ENCODE peak calls at places on chromosomes 12 and 14, in ten cellular contexts. V is astrocyte, E is cardiac fibroblast, M is fibroblast of pulmonary artery, C is astrocyte of the spinal cord, P is PC-9, W is GM23338, T is transverse colon, A is cardiac muscle cell, Y is tibial artery. X is an unnamed sample.

GRCh38 chr14:91835197-91835919 is 32.0 kb downstream of the TC2N start:
- DNase-seq in W (peak), T (peak), E (no peak), V (no peak), A (no peak), P (no peak), M (no peak), C (no peak), Y (no peak), X (no peak)

GRCh38 chr12:56878010-56878339 is 56.2 kb downstream of the SDR9C7 start:
- DNase-seq in C (no peak), V (no peak), P (no peak), E (peak), M (peak), A (peak), W (no peak), Y (no peak), T (no peak), X (no peak)

GRCh38 chr12:102905229-102905628 is 11.8 kb downstream of the PAH start:
- DNase-seq in M (no peak), T (no peak), Y (no peak), W (no peak), V (no peak), P (no peak), E (no peak), C (no peak), A (no peak), X (no peak)

GRCh38 chr14:82047777-82048470 is 514.3 kb upstream of the SEL1L start:
- DNase-seq in Y (no peak), T (no peak), A (no peak), E (no peak), M (no peak), V (no peak), P (no peak), W (no peak), C (no peak), X (no peak)

GRCh38 chr12:12660201-12660600 is 35.8 kb downstream of the GPR19 start:
- DNase-seq in M (no peak), Y (no peak), T (no peak), E (no peak), P (no peak), A (peak), V (no peak), C (no peak), W (no peak), X (no peak)

GRCh38 chr12:76637807-76638206 is 78.2 kb upstream of the OSBPL8 start:
- DNase-seq in T (no peak), M (no peak), P (no peak), C (peak), V (peak), Y (no peak), E (no peak), W (no peak), A (no peak), X (peak)

GRCh38 chr14:21612324-21612723 is 22.4 kb downstream of the OR10G2 start:
- DNase-seq in P (no peak), A (peak), M (no peak), Y (no peak), T (no peak), V (no peak), W (peak), E (no peak), C (no peak), X (no peak)

GRCh38 chr14:53432378-53432802 is 279.3 kb upstream of the DDHD1 start:
- DNase-seq in A (peak), C (peak), W (peak), V (peak), E (peak), T (no peak), Y (no peak), P (peak), M (peak), X (peak)

GRCh38 chr12:48023386-48023785 is 19.1 kb upstream of the COL2A1 start:
- DNase-seq in C (no peak), P (peak), W (peak), T (no peak), Y (no peak), A (no peak), V (no peak), M (no peak), E (no peak), X (no peak)

GRCh38 chr12:6960291-6961277 is 9.4 kb downstream of the PTPN6 start:
- DNase-seq in Y (no peak), P (peak), T (peak), C (peak), M (peak), E (peak), V (peak), W (no peak), A (peak), X (no peak)

GRCh38 chr14:99158646-99159165 is 113.3 kb downstream of the BCL11B start:
- DNase-seq in A (no peak), C (no peak), E (no peak), Y (no peak), M (no peak), V (no peak), W (no peak), P (no peak), T (no peak), X (no peak)

GRCh38 chr12:109876406-109876805 is 3.9 kb downstream of the GLTP start:
- DNase-seq in W (no peak), M (no peak), T (no peak), V (no peak), Y (no peak), E (no peak), C (no peak), A (no peak), P (no peak), X (no peak)

GRCh38 chr12:123160801-123161487 is 10.1 kb upstream of the PITPNM2 start:
- DNase-seq in Y (no peak), W (no peak), C (no peak), A (peak), V (no peak), E (peak), M (peak), P (no peak), T (no peak), X (no peak)

GRCh38 chr14:102419276-102419675 is 56.5 kb downstream of the TECPR2 start:
- DNase-seq in E (no peak), P (no peak), T (no peak), V (no peak), Y (no peak), C (no peak), A (no peak), M (no peak), W (no peak), X (no peak)

GRCh38 chr12:2064078-2064507 is 11.3 kb downstream of the CACNA1C start:
- DNase-seq in C (peak), E (peak), V (peak), P (no peak), M (peak), Y (no peak), W (no peak), T (no peak), A (peak), X (no peak)

GRCh38 chr12:103715494-103715893 is 125.5 kb downstream of the NT5DC3 start:
- DNase-seq in E (no peak), Y (no peak), P (no peak), A (no peak), M (no peak), V (no peak), W (no peak), C (no peak), T (no peak), X (no peak)

GRCh38 chr12:50174971-50175715 is 8.0 kb upstream of the CERS5 start:
- DNase-seq in Y (no peak), W (peak), A (peak), V (peak), P (no peak), E (peak), M (peak), T (no peak), C (peak), X (peak)

GRCh38 chr12:124228050-124228711 is 66.7 kb upstream of the RFLNA start:
- DNase-seq in E (no peak), T (no peak), W (no peak), A (no peak), C (no peak), V (no peak), Y (no peak), P (no peak), M (no peak), X (no peak)

GRCh38 chr14:106436310-106436905 is 910.0 kb downstream of the TMEM121 start:
- DNase-seq in E (no peak), T (peak), C (no peak), P (no peak), V (no peak), W (peak), Y (no peak), A (no peak), M (no peak), X (no peak)

GRCh38 chr14:94936411-94936892 is 166.5 kb upstream of the GSC start:
- DNase-seq in P (no peak), T (peak), W (peak), M (peak), E (peak), V (peak), Y (peak), C (peak), A (peak), X (peak)

GRCh38 chr12:2306012-2306411 is 253.2 kb downstream of the CACNA1C start:
- DNase-seq in Y (no peak), E (no peak), P (no peak), M (no peak), A (no peak), W (peak), C (no peak), T (no peak), V (peak), X (no peak)

GRCh38 chr12:120100630-120101029 is 15.9 kb downstream of the RAB35 start:
- DNase-seq in A (peak), C (peak), W (no peak), V (no peak), E (peak), Y (peak), T (peak), P (no peak), M (peak), X (peak)

GRCh38 chr12:51630256-51630880 is 39.3 kb downstream of the SCN8A start:
- DNase-seq in V (no peak), A (no peak), C (no peak), Y (no peak), W (no peak), T (no peak), P (no peak), E (no peak), M (no peak), X (no peak)

GRCh38 chr12:94062796-94063635 is 85.4 kb upstream of the PLXNC1 start:
- DNase-seq in E (no peak), W (no peak), M (no peak), V (no peak), Y (no peak), C (no peak), P (no peak), A (no peak), T (peak), X (no peak)

DNA sequence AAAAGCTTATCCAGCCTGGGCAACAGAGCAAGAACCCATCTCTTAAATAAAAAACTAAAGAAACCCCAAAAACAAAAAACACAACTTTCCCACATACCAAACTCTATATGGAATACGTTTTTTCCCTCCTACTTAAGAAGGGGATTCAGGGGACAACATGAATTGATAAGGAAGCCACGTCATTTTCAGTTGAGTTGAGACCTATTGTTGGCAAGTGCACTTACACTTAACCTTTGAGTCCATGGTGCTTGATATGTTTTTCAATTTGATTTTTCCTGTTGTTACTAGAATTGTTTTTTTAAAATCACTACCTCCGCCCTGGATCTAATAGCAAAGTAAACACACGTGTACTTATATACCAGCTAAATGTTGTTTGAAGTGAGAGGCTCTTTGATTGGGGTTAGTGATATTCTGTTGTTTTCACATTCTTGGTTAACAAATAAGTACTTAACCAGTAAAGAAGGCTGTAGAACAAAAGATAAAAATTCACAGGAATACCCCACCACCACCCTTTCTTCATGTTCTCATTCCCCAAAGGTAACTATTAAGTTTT is 2.0 kb downstream of the FAM177A1 start:
- DNase-seq in C (no peak), M (peak), P (no peak), Y (no peak), E (no peak), V (no peak), W (no peak), T (no peak), A (no peak), X (no peak)
- H3K4me3 ChIP-seq in C (no peak), M (peak), P (no peak), Y (no peak), E (no peak), V (peak), W (peak), T (peak), A (no peak), X (no peak)

DNA sequence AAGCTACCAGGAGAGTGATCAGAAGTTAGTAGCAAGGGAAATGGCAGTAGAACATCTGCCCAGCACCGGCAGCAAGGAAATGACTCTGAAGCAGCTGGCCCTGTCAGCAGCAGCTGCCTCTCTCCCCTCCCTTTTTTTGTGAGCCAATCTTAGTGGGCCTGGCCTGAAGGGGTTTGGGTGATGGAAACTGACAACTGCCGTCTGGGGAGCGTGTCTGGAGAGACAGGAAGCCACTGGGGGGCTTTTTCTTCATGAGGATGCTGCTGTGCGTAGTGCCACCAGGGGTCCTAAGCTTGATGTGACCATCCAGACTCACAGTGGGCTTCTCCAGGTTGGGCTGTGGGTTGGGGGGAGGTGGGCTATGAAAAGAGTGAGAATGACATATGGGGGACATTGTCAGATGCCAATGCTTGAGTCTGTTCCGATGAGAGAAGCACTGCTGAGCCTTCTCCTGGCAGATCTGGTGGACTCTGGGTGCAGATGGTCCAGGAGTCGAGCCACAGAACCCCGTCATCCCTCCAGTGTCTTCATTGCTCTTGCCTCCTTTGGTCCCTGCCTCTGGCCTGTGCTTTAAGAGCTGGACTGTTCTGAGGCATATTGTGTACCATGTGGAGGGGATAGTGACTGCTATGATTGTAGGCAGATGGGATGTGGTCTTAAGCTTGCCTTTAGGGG is 87.6 kb upstream of the HIF1A start:
- DNase-seq in M (no peak), E (no peak), A (no peak), T (no peak), Y (no peak), C (no peak), P (no peak), V (no peak), W (peak), X (peak)
- TF ChIP-seq CTCF in M (no peak), E (peak), A (no peak), T (no peak), Y (no peak), C (no peak), P (no peak), V (no peak), W (peak), X (no peak)

GRCh38 chr12:65232490-65233077 is 45.9 kb upstream of the MSRB3 start:
- DNase-seq in V (peak), W (peak), A (peak), E (peak), M (peak), C (peak), Y (no peak), T (no peak), P (no peak), X (peak)
- H3K4me3 ChIP-seq in V (no peak), W (no peak), A (no peak), E (no peak), M (no peak), C (no peak), Y (no peak), T (no peak), P (no peak), X (no peak)

GRCh38 chr12:111025301-111025700 is 104.9 kb upstream of the MYL2 start:
- DNase-seq in P (no peak), M (no peak), W (no peak), A (no peak), E (no peak), Y (no peak), C (no peak), V (no peak), T (no peak), X (no peak)
- TF ChIP-seq CTCF in P (no peak), M (no peak), W (no peak), A (no peak), E (no peak), Y (no peak), C (no peak), V (no peak), T (no peak), X (no peak)